ENCODE peak calls at places on chromosomes 5 and 9, in eight cellular contexts. One of them, this sample, is unnamed.

GRCh38 chr5:102048940-102049339 is 247.1 kb downstream of the SLCO4C1 start:
- DNase-seq in Jurkat, Clone E6-1: no peak
- DNase-seq in HCEC 1CT: no peak
- DNase-seq in CD8-positive, alpha-beta T cell: no peak
- DNase-seq in cardiac muscle cell: no peak
- DNase-seq in stimulated activated naive CD8-positive, alpha-beta T cell treated with anti-CD3 and anti-CD28 coated beads, Interleukin-15, Interleukin-2, amounts not matched to agents 100 U/mL and 50 U/mL, for 24 hours: no peak
- DNase-seq in stimulated activated naive B cell treated with anti-CD40 and anti-IgM and Interleukin-4, amounts not matched to agents 10 μg/mL and 1 μg/mL and 100 μg/mL, for 72 hours: no peak
- DNase-seq in HT1080: no peak
- DNase-seq in this sample: no peak

GRCh38 chr5:38329132-38329715 is 70.9 kb downstream of the EGFLAM start:
- DNase-seq in Jurkat, Clone E6-1: no peak
- DNase-seq in stimulated activated naive B cell treated with anti-CD40 and anti-IgM and Interleukin-4, amounts not matched to agents 10 μg/mL and 1 μg/mL and 100 μg/mL, for 72 hours: no peak
- DNase-seq in HT1080: peak; percentile 91
- DNase-seq in cardiac muscle cell: peak; percentile 23
- DNase-seq in stimulated activated naive CD8-positive, alpha-beta T cell treated with anti-CD3 and anti-CD28 coated beads, Interleukin-15, Interleukin-2, amounts not matched to agents 100 U/mL and 50 U/mL, for 24 hours: no peak
- DNase-seq in HCEC 1CT: peak; percentile 63
- DNase-seq in CD8-positive, alpha-beta T cell: no peak
- DNase-seq in this sample: no peak

GRCh38 chr5:62780888-62781287 is 202.3 kb downstream of the LRRC70 start:
- DNase-seq in HCEC 1CT: no peak
- DNase-seq in stimulated activated naive B cell treated with anti-CD40 and anti-IgM and Interleukin-4, amounts not matched to agents 10 μg/mL and 1 μg/mL and 100 μg/mL, for 72 hours: no peak
- DNase-seq in HT1080: no peak
- DNase-seq in cardiac muscle cell: no peak
- DNase-seq in Jurkat, Clone E6-1: no peak
- DNase-seq in CD8-positive, alpha-beta T cell: no peak
- DNase-seq in stimulated activated naive CD8-positive, alpha-beta T cell treated with anti-CD3 and anti-CD28 coated beads, Interleukin-15, Interleukin-2, amounts not matched to agents 100 U/mL and 50 U/mL, for 24 hours: no peak
- DNase-seq in this sample: no peak

GRCh38 chr9:137619240-137620090 is 660 bp downstream of the EHMT1 start:
- DNase-seq in HCEC 1CT: peak; percentile 32
- DNase-seq in stimulated activated naive CD8-positive, alpha-beta T cell treated with anti-CD3 and anti-CD28 coated beads, Interleukin-15, Interleukin-2, amounts not matched to agents 100 U/mL and 50 U/mL, for 24 hours: peak; percentile 51
- DNase-seq in CD8-positive, alpha-beta T cell: peak; percentile 25
- DNase-seq in HT1080: peak; percentile 39
- DNase-seq in cardiac muscle cell: peak; percentile 61
- DNase-seq in Jurkat, Clone E6-1: no peak
- DNase-seq in stimulated activated naive B cell treated with anti-CD40 and anti-IgM and Interleukin-4, amounts not matched to agents 10 μg/mL and 1 μg/mL and 100 μg/mL, for 72 hours: peak; percentile 44
- DNase-seq in this sample: no peak

GRCh38 chr9:14106699-14107098 is 207.2 kb downstream of the NFIB start:
- DNase-seq in stimulated activated naive CD8-positive, alpha-beta T cell treated with anti-CD3 and anti-CD28 coated beads, Interleukin-15, Interleukin-2, amounts not matched to agents 100 U/mL and 50 U/mL, for 24 hours: no peak
- DNase-seq in Jurkat, Clone E6-1: no peak
- DNase-seq in HCEC 1CT: no peak
- DNase-seq in stimulated activated naive B cell treated with anti-CD40 and anti-IgM and Interleukin-4, amounts not matched to agents 10 μg/mL and 1 μg/mL and 100 μg/mL, for 72 hours: no peak
- DNase-seq in CD8-positive, alpha-beta T cell: no peak
- DNase-seq in HT1080: no peak
- DNase-seq in cardiac muscle cell: no peak
- DNase-seq in this sample: no peak

GRCh38 chr5:3391210-3391609 is 204.4 kb upstream of the IRX1 start:
- DNase-seq in stimulated activated naive CD8-positive, alpha-beta T cell treated with anti-CD3 and anti-CD28 coated beads, Interleukin-15, Interleukin-2, amounts not matched to agents 100 U/mL and 50 U/mL, for 24 hours: no peak
- DNase-seq in CD8-positive, alpha-beta T cell: no peak
- DNase-seq in HCEC 1CT: no peak
- DNase-seq in stimulated activated naive B cell treated with anti-CD40 and anti-IgM and Interleukin-4, amounts not matched to agents 10 μg/mL and 1 μg/mL and 100 μg/mL, for 72 hours: no peak
- DNase-seq in Jurkat, Clone E6-1: no peak
- DNase-seq in cardiac muscle cell: no peak
- DNase-seq in HT1080: no peak
- DNase-seq in this sample: no peak

GRCh38 chr9:82598254-82599039 is 464.5 kb downstream of the RASEF start:
- DNase-seq in HCEC 1CT: no peak
- DNase-seq in stimulated activated naive B cell treated with anti-CD40 and anti-IgM and Interleukin-4, amounts not matched to agents 10 μg/mL and 1 μg/mL and 100 μg/mL, for 72 hours: no peak
- DNase-seq in stimulated activated naive CD8-positive, alpha-beta T cell treated with anti-CD3 and anti-CD28 coated beads, Interleukin-15, Interleukin-2, amounts not matched to agents 100 U/mL and 50 U/mL, for 24 hours: no peak
- DNase-seq in Jurkat, Clone E6-1: no peak
- DNase-seq in cardiac muscle cell: no peak
- DNase-seq in CD8-positive, alpha-beta T cell: no peak
- DNase-seq in HT1080: no peak
- DNase-seq in this sample: no peak

GRCh38 chr9:27203783-27204182 is 93.2 kb downstream of the EQTN start:
- DNase-seq in CD8-positive, alpha-beta T cell: no peak
- DNase-seq in cardiac muscle cell: no peak
- DNase-seq in stimulated activated naive B cell treated with anti-CD40 and anti-IgM and Interleukin-4, amounts not matched to agents 10 μg/mL and 1 μg/mL and 100 μg/mL, for 72 hours: no peak
- DNase-seq in Jurkat, Clone E6-1: no peak
- DNase-seq in stimulated activated naive CD8-positive, alpha-beta T cell treated with anti-CD3 and anti-CD28 coated beads, Interleukin-15, Interleukin-2, amounts not matched to agents 100 U/mL and 50 U/mL, for 24 hours: no peak
- DNase-seq in HCEC 1CT: no peak
- DNase-seq in HT1080: no peak
- DNase-seq in this sample: no peak